ENCODE peak calls at places on chromosomes 13 and 19, in six cellular contexts. One of them, this sample, is unnamed.

GRCh38 chr13:40812724-40813445 is 23.5 kb downstream of the SLC25A15 start:
- DNase-seq in A549: no peak
- DNase-seq in uterus: no peak
- DNase-seq in cardiac muscle cell: no peak
- DNase-seq in CD4-positive, alpha-beta T cell: no peak
- DNase-seq in suprapubic skin: no peak
- DNase-seq in this sample: no peak

GRCh38 chr19:32397736-32398135 is 7.8 kb upstream of the DPY19L3 start:
- DNase-seq in suprapubic skin: no peak
- DNase-seq in cardiac muscle cell: no peak
- DNase-seq in uterus: no peak
- DNase-seq in CD4-positive, alpha-beta T cell: no peak
- DNase-seq in A549: no peak
- DNase-seq in this sample: peak; percentile 54

GRCh38 chr13:102402292-102402691 is 444 bp upstream of the FGF14 start:
- DNase-seq in cardiac muscle cell: peak; percentile 23
- DNase-seq in CD4-positive, alpha-beta T cell: no peak
- DNase-seq in A549: no peak
- DNase-seq in uterus: peak; percentile 23
- DNase-seq in suprapubic skin: peak; percentile 65
- DNase-seq in this sample: no peak

GRCh38 chr13:75443356-75443958 is 38.5 kb downstream of the TBC1D4 start:
- DNase-seq in suprapubic skin: no peak
- DNase-seq in CD4-positive, alpha-beta T cell: no peak
- DNase-seq in uterus: no peak
- DNase-seq in A549: no peak
- DNase-seq in cardiac muscle cell: no peak
- DNase-seq in this sample: no peak

GRCh38 chr19:49997709-49998108 is 27.5 kb downstream of the VRK3 start:
- DNase-seq in uterus: no peak
- DNase-seq in A549: peak; percentile 83
- DNase-seq in suprapubic skin: no peak
- DNase-seq in cardiac muscle cell: peak; percentile 30
- DNase-seq in CD4-positive, alpha-beta T cell: no peak
- DNase-seq in this sample: no peak

GRCh38 chr13:38941353-38941945 is 49.2 kb downstream of the STOML3 start:
- DNase-seq in uterus: no peak
- DNase-seq in A549: no peak
- DNase-seq in suprapubic skin: no peak
- DNase-seq in cardiac muscle cell: no peak
- DNase-seq in CD4-positive, alpha-beta T cell: no peak
- DNase-seq in this sample: no peak

GRCh38 chr19:3243851-3244700 is 19.6 kb downstream of the CELF5 start:
- DNase-seq in uterus: no peak
- DNase-seq in cardiac muscle cell: peak; percentile 89
- DNase-seq in CD4-positive, alpha-beta T cell: peak; percentile 32
- DNase-seq in A549: no peak
- DNase-seq in suprapubic skin: no peak
- DNase-seq in this sample: peak; percentile 27

GRCh38 chr19:37981785-37982475 is 74.9 kb downstream of the SIPA1L3 start:
- DNase-seq in cardiac muscle cell: no peak
- DNase-seq in CD4-positive, alpha-beta T cell: no peak
- DNase-seq in suprapubic skin: peak; percentile 53
- DNase-seq in uterus: no peak
- DNase-seq in A549: no peak
- DNase-seq in this sample: peak; percentile 73

DNA sequence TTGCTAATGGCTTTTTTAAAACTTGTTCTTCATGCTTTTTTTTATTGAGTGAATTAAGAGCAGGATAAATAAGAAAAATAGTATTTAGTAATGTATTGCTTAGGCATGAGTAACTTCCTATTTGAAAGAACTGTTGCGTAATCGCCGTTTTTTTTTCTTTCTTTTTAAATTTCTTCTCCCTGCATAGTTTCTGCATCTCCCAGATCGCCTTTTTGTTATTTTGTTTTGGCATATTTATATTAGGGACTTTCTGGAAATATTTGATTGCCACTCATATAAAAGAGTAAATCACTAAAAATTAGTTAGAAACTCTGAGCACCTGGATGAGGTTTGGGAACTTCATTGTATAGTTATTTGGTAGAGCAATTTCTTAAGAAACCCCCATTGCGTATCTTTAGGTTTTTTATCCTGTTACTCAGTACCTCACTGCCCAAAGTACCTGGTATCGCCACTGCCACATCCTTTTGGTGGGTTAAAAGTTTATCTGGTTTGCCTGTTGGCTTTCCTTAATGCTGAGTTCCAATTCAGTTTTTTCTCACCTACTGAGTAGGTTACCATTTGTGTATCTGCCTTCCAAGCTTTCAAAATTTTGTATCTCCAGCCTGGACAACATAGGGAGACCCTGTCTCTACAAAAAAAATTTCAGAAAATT is 36.2 kb upstream of the LPAR6 start:
- DNase-seq in suprapubic skin: no peak
- DNase-seq in cardiac muscle cell: no peak
- DNase-seq in CD4-positive, alpha-beta T cell: no peak
- DNase-seq in A549: no peak
- DNase-seq in uterus: no peak
- DNase-seq in this sample: peak; percentile 35
- H3K27ac ChIP-seq in suprapubic skin: peak overlapping the region; percentile 8
- H3K27ac ChIP-seq in cardiac muscle cell: no peak overlapping the region
- H3K27ac ChIP-seq in CD4-positive, alpha-beta T cell: no peak overlapping the region
- H3K27ac ChIP-seq in A549: no peak overlapping the region
- H3K27ac ChIP-seq in uterus: peak overlapping the region; percentile 63
- H3K27ac ChIP-seq in this sample: peak overlapping the region; percentile 58

GRCh38 chr19:5789886-5790572 is 934 bp downstream of the DUS3L start:
- DNase-seq in cardiac muscle cell: no peak
- DNase-seq in CD4-positive, alpha-beta T cell: no peak
- DNase-seq in A549: no peak
- DNase-seq in suprapubic skin: no peak
- DNase-seq in uterus: no peak
- DNase-seq in this sample: no peak
- H3K27ac ChIP-seq in cardiac muscle cell: no peak overlapping the region
- H3K27ac ChIP-seq in CD4-positive, alpha-beta T cell: no peak overlapping the region
- H3K27ac ChIP-seq in A549: peak overlapping the region; percentile 99
- H3K27ac ChIP-seq in suprapubic skin: peak overlapping the region; percentile 99
- H3K27ac ChIP-seq in uterus: peak overlapping the region; percentile 92
- H3K27ac ChIP-seq in this sample: no peak overlapping the region

GRCh38 chr13:22243519-22244197 is 572.8 kb downstream of the FGF9 start:
- DNase-seq in cardiac muscle cell: no peak
- DNase-seq in CD4-positive, alpha-beta T cell: no peak
- DNase-seq in suprapubic skin: no peak
- DNase-seq in uterus: no peak
- DNase-seq in A549: no peak
- DNase-seq in this sample: no peak
- H3K27ac ChIP-seq in cardiac muscle cell: no peak overlapping the region
- H3K27ac ChIP-seq in CD4-positive, alpha-beta T cell: no peak overlapping the region
- H3K27ac ChIP-seq in suprapubic skin: no peak overlapping the region
- H3K27ac ChIP-seq in uterus: no peak overlapping the region
- H3K27ac ChIP-seq in A549: no peak overlapping the region
- H3K27ac ChIP-seq in this sample: no peak overlapping the region

GRCh38 chr19:53670345-53670744 is 38.5 kb downstream of the DPRX start:
- DNase-seq in suprapubic skin: no peak
- DNase-seq in CD4-positive, alpha-beta T cell: no peak
- DNase-seq in A549: no peak
- DNase-seq in uterus: no peak
- DNase-seq in cardiac muscle cell: no peak
- DNase-seq in this sample: no peak
- H3K27ac ChIP-seq in suprapubic skin: no peak overlapping the region
- H3K27ac ChIP-seq in CD4-positive, alpha-beta T cell: no peak overlapping the region
- H3K27ac ChIP-seq in A549: no peak overlapping the region
- H3K27ac ChIP-seq in uterus: no peak overlapping the region
- H3K27ac ChIP-seq in cardiac muscle cell: no peak overlapping the region
- H3K27ac ChIP-seq in this sample: no peak overlapping the region

GRCh38 chr19:53131732-53132131 is 978 bp downstream of the ZNF415 start:
- DNase-seq in cardiac muscle cell: no peak
- DNase-seq in A549: no peak
- DNase-seq in CD4-positive, alpha-beta T cell: no peak
- DNase-seq in uterus: no peak
- DNase-seq in suprapubic skin: no peak
- DNase-seq in this sample: no peak
- H3K27ac ChIP-seq in cardiac muscle cell: no peak overlapping the region
- H3K27ac ChIP-seq in A549: no peak overlapping the region
- H3K27ac ChIP-seq in CD4-positive, alpha-beta T cell: no peak overlapping the region
- H3K27ac ChIP-seq in uterus: peak overlapping the region; percentile 41
- H3K27ac ChIP-seq in suprapubic skin: no peak overlapping the region
- H3K27ac ChIP-seq in this sample: no peak overlapping the region

GRCh38 chr13:23375007-23375971 is 58.2 kb downstream of the SACS start:
- DNase-seq in cardiac muscle cell: peak; percentile 96
- DNase-seq in CD4-positive, alpha-beta T cell: peak; percentile 98
- DNase-seq in A549: peak; percentile 67
- DNase-seq in uterus: peak; percentile 97
- DNase-seq in suprapubic skin: peak; percentile 97
- DNase-seq in this sample: peak; percentile 65

GRCh38 chr13:23381877-23382276 is 51.6 kb downstream of the SACS start:
- DNase-seq in CD4-positive, alpha-beta T cell: no peak
- DNase-seq in cardiac muscle cell: no peak
- DNase-seq in suprapubic skin: no peak
- DNase-seq in A549: no peak
- DNase-seq in uterus: no peak
- DNase-seq in this sample: no peak

GRCh38 chr13:23378009-23378632 is 55.4 kb downstream of the SACS start:
- DNase-seq in suprapubic skin: no peak
- DNase-seq in CD4-positive, alpha-beta T cell: peak; percentile 24
- DNase-seq in cardiac muscle cell: no peak
- DNase-seq in A549: peak; percentile 38
- DNase-seq in uterus: peak; percentile 64
- DNase-seq in this sample: peak; percentile 79

GRCh38 chr13:23380534-23380933 is 53.0 kb downstream of the SACS start:
- DNase-seq in uterus: no peak
- DNase-seq in A549: no peak
- DNase-seq in CD4-positive, alpha-beta T cell: no peak
- DNase-seq in cardiac muscle cell: no peak
- DNase-seq in suprapubic skin: no peak
- DNase-seq in this sample: peak; percentile 60

DNA sequence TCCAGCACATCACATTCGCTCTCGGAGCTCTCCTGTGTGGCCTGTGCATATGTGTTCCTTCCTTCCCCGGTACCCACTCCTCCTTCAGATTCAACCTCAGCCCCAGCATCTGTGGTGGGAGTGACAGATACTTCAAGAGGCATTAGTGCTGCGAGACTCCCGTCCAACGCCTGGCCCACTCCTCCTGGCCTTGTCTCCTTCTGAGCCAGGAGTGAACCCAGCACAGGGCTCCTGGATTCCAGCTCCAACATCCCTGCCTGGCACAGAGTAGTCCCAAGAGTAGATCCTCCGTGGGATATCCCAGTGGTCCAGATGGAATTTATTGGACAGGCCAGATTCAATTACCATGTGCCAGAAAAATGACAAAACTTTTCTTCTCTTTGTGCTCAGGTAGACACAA is 55.9 kb downstream of the SACS start:
- DNase-seq in CD4-positive, alpha-beta T cell: no peak
- DNase-seq in suprapubic skin: no peak
- DNase-seq in uterus: peak; percentile 29
- DNase-seq in A549: no peak
- DNase-seq in cardiac muscle cell: no peak
- DNase-seq in this sample: no peak
- H3K27ac ChIP-seq in CD4-positive, alpha-beta T cell: no peak overlapping the region
- H3K27ac ChIP-seq in suprapubic skin: peak overlapping the region; percentile 23
- H3K27ac ChIP-seq in uterus: peak overlapping the region; percentile 88
- H3K27ac ChIP-seq in A549: peak overlapping the region; percentile 50
- H3K27ac ChIP-seq in cardiac muscle cell: no peak overlapping the region
- H3K27ac ChIP-seq in this sample: peak overlapping the region; percentile 79

This sample was measured in SJSA1.